ENCODE peak calls at places on chromosomes 1 and 21, in seven cellular contexts. One of them, this sample, is unnamed.

GRCh38 chr1:21099034-21099868 is 77.4 kb downstream of the EIF4G3 start:
- DNase-seq in H1: no peak
- DNase-seq in IMR-90: peak
- DNase-seq in trophoblast cell: peak
- DNase-seq in neuronal stem cell: no peak
- DNase-seq in H9: no peak
- DNase-seq in mesenchymal stem cell: peak
- DNase-seq in this sample: no peak

GRCh38 chr21:45261093-45261492 is 26.6 kb downstream of the POFUT2 start:
- DNase-seq in neuronal stem cell: no peak
- DNase-seq in IMR-90: no peak
- DNase-seq in trophoblast cell: no peak
- DNase-seq in H9: peak
- DNase-seq in mesenchymal stem cell: no peak
- DNase-seq in H1: peak
- DNase-seq in this sample: no peak

GRCh38 chr1:192445849-192446489 is 129.2 kb downstream of the RGS21 start:
- DNase-seq in IMR-90: peak
- DNase-seq in mesenchymal stem cell: peak
- DNase-seq in H9: no peak
- DNase-seq in neuronal stem cell: peak
- DNase-seq in H1: peak
- DNase-seq in trophoblast cell: peak
- DNase-seq in this sample: peak

GRCh38 chr1:27876341-27877114 is 4.2 kb downstream of the THEMIS2 start:
- DNase-seq in neuronal stem cell: no peak
- DNase-seq in mesenchymal stem cell: no peak
- DNase-seq in IMR-90: no peak
- DNase-seq in trophoblast cell: no peak
- DNase-seq in H1: no peak
- DNase-seq in H9: no peak
- DNase-seq in this sample: no peak

GRCh38 chr21:39313042-39313456 is 383 bp downstream of the BRWD1 start:
- DNase-seq in H1: no peak
- DNase-seq in H9: peak
- DNase-seq in neuronal stem cell: peak
- DNase-seq in trophoblast cell: peak
- DNase-seq in mesenchymal stem cell: peak
- DNase-seq in IMR-90: no peak
- DNase-seq in this sample: no peak

GRCh38 chr1:206937437-206937836 is 8.8 kb downstream of the PIGR start:
- DNase-seq in H9: no peak
- DNase-seq in H1: no peak
- DNase-seq in trophoblast cell: no peak
- DNase-seq in IMR-90: no peak
- DNase-seq in neuronal stem cell: no peak
- DNase-seq in mesenchymal stem cell: no peak
- DNase-seq in this sample: no peak

GRCh38 chr1:35210306-35211112 is 17.6 kb upstream of the SFPQ start:
- DNase-seq in H1: peak
- DNase-seq in neuronal stem cell: peak
- DNase-seq in H9: peak
- DNase-seq in IMR-90: no peak
- DNase-seq in trophoblast cell: no peak
- DNase-seq in mesenchymal stem cell: no peak
- DNase-seq in this sample: peak

GRCh38 chr1:96944743-96945142 is 223.2 kb downstream of the PTBP2 start:
- DNase-seq in IMR-90: no peak
- DNase-seq in trophoblast cell: no peak
- DNase-seq in neuronal stem cell: no peak
- DNase-seq in H1: no peak
- DNase-seq in mesenchymal stem cell: peak
- DNase-seq in H9: no peak
- DNase-seq in this sample: no peak

GRCh38 chr1:153963850-153964331 is 554 bp upstream of the SLC39A1 start:
- DNase-seq in mesenchymal stem cell: no peak
- DNase-seq in H9: peak
- DNase-seq in neuronal stem cell: peak
- DNase-seq in trophoblast cell: peak
- DNase-seq in IMR-90: no peak
- DNase-seq in H1: peak
- DNase-seq in this sample: peak

GRCh38 chr1:193498088-193498605 is 311.7 kb upstream of the B3GALT2 start:
- DNase-seq in H1: no peak
- DNase-seq in trophoblast cell: no peak
- DNase-seq in H9: no peak
- DNase-seq in IMR-90: no peak
- DNase-seq in neuronal stem cell: no peak
- DNase-seq in mesenchymal stem cell: peak
- DNase-seq in this sample: peak

GRCh38 chr1:205247130-205247921 is 19.6 kb downstream of the TMCC2 start:
- DNase-seq in IMR-90: peak
- DNase-seq in H9: no peak
- DNase-seq in mesenchymal stem cell: peak
- DNase-seq in neuronal stem cell: no peak
- DNase-seq in H1: no peak
- DNase-seq in trophoblast cell: no peak
- DNase-seq in this sample: peak

GRCh38 chr1:204419064-204419403 is 7.4 kb upstream of the PPP1R15B start:
- DNase-seq in neuronal stem cell: no peak
- DNase-seq in IMR-90: peak
- DNase-seq in H1: no peak
- DNase-seq in H9: no peak
- DNase-seq in trophoblast cell: peak
- DNase-seq in mesenchymal stem cell: no peak
- DNase-seq in this sample: peak

GRCh38 chr21:39637971-39638628 is 25.4 kb downstream of the B3GALT5 start:
- DNase-seq in H9: no peak
- DNase-seq in mesenchymal stem cell: no peak
- DNase-seq in H1: no peak
- DNase-seq in IMR-90: no peak
- DNase-seq in trophoblast cell: no peak
- DNase-seq in neuronal stem cell: no peak
- DNase-seq in this sample: no peak

GRCh38 chr1:101000141-101000867 is 25.3 kb downstream of the DPH5 start:
- DNase-seq in neuronal stem cell: no peak
- DNase-seq in H9: no peak
- DNase-seq in trophoblast cell: peak
- DNase-seq in IMR-90: peak
- DNase-seq in mesenchymal stem cell: no peak
- DNase-seq in H1: no peak
- DNase-seq in this sample: no peak

GRCh38 chr1:108597041-108597440 is 37.1 kb downstream of the EEIG2 start:
- DNase-seq in mesenchymal stem cell: no peak
- DNase-seq in H9: no peak
- DNase-seq in trophoblast cell: peak
- DNase-seq in neuronal stem cell: no peak
- DNase-seq in H1: no peak
- DNase-seq in IMR-90: no peak
- DNase-seq in this sample: no peak

GRCh38 chr1:15786581-15786980 is 20.9 kb downstream of the UQCRHL start:
- DNase-seq in mesenchymal stem cell: no peak
- DNase-seq in H1: no peak
- DNase-seq in neuronal stem cell: no peak
- DNase-seq in IMR-90: peak
- DNase-seq in trophoblast cell: no peak
- DNase-seq in H9: no peak
- DNase-seq in this sample: no peak

GRCh38 chr1:31579374-31579773 is 3.1 kb downstream of the TINAGL1 start:
- DNase-seq in H1: peak
- DNase-seq in H9: peak
- DNase-seq in neuronal stem cell: no peak
- DNase-seq in mesenchymal stem cell: no peak
- DNase-seq in IMR-90: no peak
- DNase-seq in trophoblast cell: no peak
- DNase-seq in this sample: peak

GRCh38 chr21:44932366-44933181 is 7.3 kb upstream of the SLX9 start:
- DNase-seq in H9: no peak
- DNase-seq in mesenchymal stem cell: peak
- DNase-seq in H1: no peak
- DNase-seq in neuronal stem cell: no peak
- DNase-seq in trophoblast cell: no peak
- DNase-seq in IMR-90: no peak
- DNase-seq in this sample: no peak

GRCh38 chr1:62180649-62181048 is 14.0 kb upstream of the L1TD1 start:
- DNase-seq in neuronal stem cell: no peak
- DNase-seq in mesenchymal stem cell: no peak
- DNase-seq in IMR-90: no peak
- DNase-seq in H9: no peak
- DNase-seq in H1: no peak
- DNase-seq in trophoblast cell: peak
- DNase-seq in this sample: peak

GRCh38 chr1:156496211-156496761 is 4.3 kb downstream of the MEF2D start:
- DNase-seq in H1: no peak
- DNase-seq in neuronal stem cell: no peak
- DNase-seq in mesenchymal stem cell: no peak
- DNase-seq in IMR-90: peak
- DNase-seq in H9: no peak
- DNase-seq in trophoblast cell: no peak
- DNase-seq in this sample: no peak

GRCh38 chr1:156497078-156497742 is 3.4 kb downstream of the MEF2D start:
- DNase-seq in H9: no peak
- DNase-seq in trophoblast cell: no peak
- DNase-seq in neuronal stem cell: no peak
- DNase-seq in IMR-90: no peak
- DNase-seq in mesenchymal stem cell: no peak
- DNase-seq in H1: no peak
- DNase-seq in this sample: no peak

GRCh38 chr1:156493749-156494148 is 6.8 kb downstream of the MEF2D start:
- DNase-seq in neuronal stem cell: no peak
- DNase-seq in H1: no peak
- DNase-seq in IMR-90: no peak
- DNase-seq in mesenchymal stem cell: no peak
- DNase-seq in H9: no peak
- DNase-seq in trophoblast cell: no peak
- DNase-seq in this sample: no peak

GRCh38 chr1:156494309-156494895 is 6.2 kb downstream of the MEF2D start:
- DNase-seq in trophoblast cell: no peak
- DNase-seq in IMR-90: no peak
- DNase-seq in H1: no peak
- DNase-seq in neuronal stem cell: no peak
- DNase-seq in mesenchymal stem cell: no peak
- DNase-seq in H9: no peak
- DNase-seq in this sample: no peak

DNA sequence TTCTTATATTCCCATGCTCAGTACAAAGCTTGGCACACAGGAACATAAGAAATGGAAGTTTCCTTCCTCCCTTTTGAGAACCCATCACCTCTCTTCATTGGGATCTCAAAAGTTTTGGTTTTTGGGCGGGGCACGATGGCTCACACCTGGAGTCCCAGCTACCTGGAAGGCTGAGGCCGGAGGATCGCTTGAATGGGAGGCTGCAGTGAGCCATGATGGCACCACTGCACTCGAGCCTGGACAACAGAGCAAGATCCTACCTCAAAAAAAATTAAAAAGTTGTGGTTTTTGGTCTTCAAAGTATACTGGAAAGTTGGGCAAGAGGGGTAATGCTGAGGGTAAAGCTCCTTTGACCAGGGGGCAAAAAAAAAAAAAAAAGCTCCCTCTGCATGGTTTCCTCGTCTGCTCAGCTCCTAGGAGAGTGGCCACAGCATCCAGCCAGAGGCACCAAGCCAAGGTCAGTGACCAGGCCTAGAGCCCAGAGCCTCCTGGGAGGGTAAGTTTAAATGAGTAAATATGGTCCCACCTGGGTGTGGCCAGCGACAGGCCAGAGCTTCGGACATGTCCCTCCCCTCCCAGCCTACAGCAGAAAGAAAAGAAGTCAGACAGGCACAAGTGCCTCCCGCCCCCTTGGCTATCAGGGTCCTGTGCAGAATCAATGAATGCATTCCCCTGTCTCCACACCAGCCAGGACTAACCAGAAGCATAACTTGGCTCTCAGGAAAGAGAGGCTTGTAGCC is 5.0 kb downstream of the MEF2D start:
- DNase-seq in IMR-90: no peak
- DNase-seq in neuronal stem cell: no peak
- DNase-seq in mesenchymal stem cell: no peak
- DNase-seq in H9: no peak
- DNase-seq in trophoblast cell: no peak
- DNase-seq in H1: no peak
- DNase-seq in this sample: no peak
- H3K4me2 ChIP-seq in IMR-90: no peak
- H3K4me2 ChIP-seq in neuronal stem cell: no peak
- H3K4me2 ChIP-seq in mesenchymal stem cell: no peak
- H3K4me2 ChIP-seq in H9: no peak
- H3K4me2 ChIP-seq in trophoblast cell: no peak
- H3K4me2 ChIP-seq in H1: peak
- H3K4me2 ChIP-seq in this sample: no peak

GRCh38 chr1:3609016-3609768 is 2.1 kb downstream of the MEGF6 start:
- DNase-seq in mesenchymal stem cell: no peak
- DNase-seq in H9: no peak
- DNase-seq in H1: no peak
- DNase-seq in IMR-90: no peak
- DNase-seq in neuronal stem cell: no peak
- DNase-seq in trophoblast cell: no peak
- DNase-seq in this sample: no peak
- H3K18ac ChIP-seq in mesenchymal stem cell: no peak
- H3K18ac ChIP-seq in H9: no peak
- H3K18ac ChIP-seq in H1: peak
- H3K18ac ChIP-seq in IMR-90: no peak
- H3K18ac ChIP-seq in neuronal stem cell: peak
- H3K18ac ChIP-seq in trophoblast cell: no peak
- H3K18ac ChIP-seq in this sample: no peak

GRCh38 chr21:14685568-14685967 is 139.5 kb upstream of the SAMSN1 start:
- DNase-seq in mesenchymal stem cell: no peak
- DNase-seq in IMR-90: no peak
- DNase-seq in H1: no peak
- DNase-seq in neuronal stem cell: no peak
- DNase-seq in trophoblast cell: peak
- DNase-seq in H9: no peak
- DNase-seq in this sample: no peak
- H3K4me2 ChIP-seq in mesenchymal stem cell: no peak
- H3K4me2 ChIP-seq in IMR-90: no peak
- H3K4me2 ChIP-seq in H1: no peak
- H3K4me2 ChIP-seq in neuronal stem cell: no peak
- H3K4me2 ChIP-seq in trophoblast cell: no peak
- H3K4me2 ChIP-seq in H9: no peak
- H3K4me2 ChIP-seq in this sample: no peak

GRCh38 chr1:25062621-25063255 is 132.7 kb upstream of the RUNX3 start:
- DNase-seq in trophoblast cell: no peak
- DNase-seq in H9: no peak
- DNase-seq in neuronal stem cell: no peak
- DNase-seq in mesenchymal stem cell: no peak
- DNase-seq in IMR-90: no peak
- DNase-seq in H1: no peak
- DNase-seq in this sample: no peak

GRCh38 chr1:25065246-25066238 is 135.5 kb upstream of the RUNX3 start:
- DNase-seq in IMR-90: peak
- DNase-seq in H1: no peak
- DNase-seq in neuronal stem cell: no peak
- DNase-seq in mesenchymal stem cell: no peak
- DNase-seq in trophoblast cell: peak
- DNase-seq in H9: no peak
- DNase-seq in this sample: no peak

GRCh38 chr1:25061596-25061995 is 131.5 kb upstream of the RUNX3 start:
- DNase-seq in trophoblast cell: no peak
- DNase-seq in neuronal stem cell: no peak
- DNase-seq in H9: no peak
- DNase-seq in mesenchymal stem cell: no peak
- DNase-seq in IMR-90: no peak
- DNase-seq in H1: no peak
- DNase-seq in this sample: no peak

GRCh38 chr1:25064465-25065238 is 134.6 kb upstream of the RUNX3 start:
- DNase-seq in H1: no peak
- DNase-seq in trophoblast cell: peak
- DNase-seq in mesenchymal stem cell: no peak
- DNase-seq in H9: no peak
- DNase-seq in IMR-90: no peak
- DNase-seq in neuronal stem cell: no peak
- DNase-seq in this sample: no peak

GRCh38 chr1:25063591-25064416 is 133.7 kb upstream of the RUNX3 start:
- DNase-seq in neuronal stem cell: no peak
- DNase-seq in trophoblast cell: peak
- DNase-seq in IMR-90: no peak
- DNase-seq in H1: no peak
- DNase-seq in H9: no peak
- DNase-seq in mesenchymal stem cell: peak
- DNase-seq in this sample: peak
- H3K18ac ChIP-seq in neuronal stem cell: no peak
- H3K18ac ChIP-seq in trophoblast cell: no peak
- H3K18ac ChIP-seq in IMR-90: no peak
- H3K18ac ChIP-seq in H1: no peak
- H3K18ac ChIP-seq in H9: no peak
- H3K18ac ChIP-seq in mesenchymal stem cell: no peak
- H3K18ac ChIP-seq in this sample: no peak

This sample was measured in mesendoderm.